ENCODE peak calls at places on chromosomes 2 and 18, in six cellular contexts. One of them, this sample, is unnamed.

GRCh38 chr2:238231251-238231793 is 8.5 kb downstream of the HES6 start:
- DNase-seq in NCI-H2081: no peak
- DNase-seq in stimulated activated naive CD4-positive, alpha-beta T cell: peak
- DNase-seq in activated naive CD4-positive, alpha-beta T cell treated with anti-CD3 and anti-CD28 coated beads for 36 hours: peak
- DNase-seq in nephron progenitor cell: peak
- DNase-seq in CD8-positive, alpha-beta T cell: peak
- DNase-seq in this sample: no peak

GRCh38 chr2:186713664-186714063 is 19.8 kb downstream of the FAM171B start:
- DNase-seq in nephron progenitor cell: no peak
- DNase-seq in CD8-positive, alpha-beta T cell: no peak
- DNase-seq in stimulated activated naive CD4-positive, alpha-beta T cell: no peak
- DNase-seq in activated naive CD4-positive, alpha-beta T cell treated with anti-CD3 and anti-CD28 coated beads for 36 hours: no peak
- DNase-seq in NCI-H2081: no peak
- DNase-seq in this sample: no peak

GRCh38 chr18:67845035-67845434 is 328.5 kb upstream of the DSEL start:
- DNase-seq in stimulated activated naive CD4-positive, alpha-beta T cell: no peak
- DNase-seq in activated naive CD4-positive, alpha-beta T cell treated with anti-CD3 and anti-CD28 coated beads for 36 hours: no peak
- DNase-seq in CD8-positive, alpha-beta T cell: no peak
- DNase-seq in nephron progenitor cell: no peak
- DNase-seq in NCI-H2081: no peak
- DNase-seq in this sample: no peak

GRCh38 chr2:37230581-37230980 is 815 bp downstream of the CEBPZ start:
- DNase-seq in NCI-H2081: no peak
- DNase-seq in CD8-positive, alpha-beta T cell: no peak
- DNase-seq in stimulated activated naive CD4-positive, alpha-beta T cell: no peak
- DNase-seq in activated naive CD4-positive, alpha-beta T cell treated with anti-CD3 and anti-CD28 coated beads for 36 hours: no peak
- DNase-seq in nephron progenitor cell: peak
- DNase-seq in this sample: no peak

GRCh38 chr2:166234112-166234846 is 106.5 kb upstream of the SCN1A start:
- DNase-seq in stimulated activated naive CD4-positive, alpha-beta T cell: no peak
- DNase-seq in nephron progenitor cell: no peak
- DNase-seq in NCI-H2081: no peak
- DNase-seq in CD8-positive, alpha-beta T cell: no peak
- DNase-seq in activated naive CD4-positive, alpha-beta T cell treated with anti-CD3 and anti-CD28 coated beads for 36 hours: no peak
- DNase-seq in this sample: no peak

GRCh38 chr2:190119948-190120347 is 57.4 kb upstream of the MSTN start:
- DNase-seq in nephron progenitor cell: no peak
- DNase-seq in NCI-H2081: no peak
- DNase-seq in activated naive CD4-positive, alpha-beta T cell treated with anti-CD3 and anti-CD28 coated beads for 36 hours: no peak
- DNase-seq in stimulated activated naive CD4-positive, alpha-beta T cell: no peak
- DNase-seq in CD8-positive, alpha-beta T cell: no peak
- DNase-seq in this sample: no peak

GRCh38 chr2:233360771-233361176 is 6.5 kb downstream of the DGKD start:
- DNase-seq in nephron progenitor cell: no peak
- DNase-seq in activated naive CD4-positive, alpha-beta T cell treated with anti-CD3 and anti-CD28 coated beads for 36 hours: no peak
- DNase-seq in NCI-H2081: no peak
- DNase-seq in CD8-positive, alpha-beta T cell: no peak
- DNase-seq in stimulated activated naive CD4-positive, alpha-beta T cell: no peak
- DNase-seq in this sample: no peak

GRCh38 chr18:10442551-10442971 is 11.9 kb upstream of the APCDD1 start:
- DNase-seq in stimulated activated naive CD4-positive, alpha-beta T cell: no peak
- DNase-seq in CD8-positive, alpha-beta T cell: no peak
- DNase-seq in NCI-H2081: no peak
- DNase-seq in activated naive CD4-positive, alpha-beta T cell treated with anti-CD3 and anti-CD28 coated beads for 36 hours: no peak
- DNase-seq in nephron progenitor cell: no peak
- DNase-seq in this sample: no peak

GRCh38 chr18:25284861-25285574 is 66.9 kb downstream of the ZNF521 start:
- DNase-seq in nephron progenitor cell: no peak
- DNase-seq in CD8-positive, alpha-beta T cell: no peak
- DNase-seq in activated naive CD4-positive, alpha-beta T cell treated with anti-CD3 and anti-CD28 coated beads for 36 hours: no peak
- DNase-seq in NCI-H2081: peak
- DNase-seq in stimulated activated naive CD4-positive, alpha-beta T cell: no peak
- DNase-seq in this sample: no peak

GRCh38 chr2:143906850-143907249 is 613.1 kb downstream of the ZEB2 start:
- DNase-seq in stimulated activated naive CD4-positive, alpha-beta T cell: no peak
- DNase-seq in NCI-H2081: no peak
- DNase-seq in nephron progenitor cell: no peak
- DNase-seq in CD8-positive, alpha-beta T cell: no peak
- DNase-seq in activated naive CD4-positive, alpha-beta T cell treated with anti-CD3 and anti-CD28 coated beads for 36 hours: no peak
- DNase-seq in this sample: no peak

GRCh38 chr2:48398285-48399135 is 131.4 kb upstream of the STON1 start:
- DNase-seq in NCI-H2081: no peak
- DNase-seq in CD8-positive, alpha-beta T cell: no peak
- DNase-seq in activated naive CD4-positive, alpha-beta T cell treated with anti-CD3 and anti-CD28 coated beads for 36 hours: no peak
- DNase-seq in nephron progenitor cell: no peak
- DNase-seq in stimulated activated naive CD4-positive, alpha-beta T cell: no peak
- DNase-seq in this sample: no peak

GRCh38 chr2:129061079-129061785 is 742.6 kb upstream of the HS6ST1 start:
- DNase-seq in activated naive CD4-positive, alpha-beta T cell treated with anti-CD3 and anti-CD28 coated beads for 36 hours: peak
- DNase-seq in CD8-positive, alpha-beta T cell: no peak
- DNase-seq in nephron progenitor cell: no peak
- DNase-seq in NCI-H2081: no peak
- DNase-seq in stimulated activated naive CD4-positive, alpha-beta T cell: no peak
- DNase-seq in this sample: no peak

GRCh38 chr2:137968477-137969417 is 4.5 kb downstream of the HNMT start:
- DNase-seq in NCI-H2081: no peak
- DNase-seq in activated naive CD4-positive, alpha-beta T cell treated with anti-CD3 and anti-CD28 coated beads for 36 hours: no peak
- DNase-seq in CD8-positive, alpha-beta T cell: no peak
- DNase-seq in nephron progenitor cell: no peak
- DNase-seq in stimulated activated naive CD4-positive, alpha-beta T cell: no peak
- DNase-seq in this sample: no peak

GRCh38 chr2:26333286-26333685 is 12.7 kb upstream of the SELENOI start:
- DNase-seq in CD8-positive, alpha-beta T cell: no peak
- DNase-seq in nephron progenitor cell: no peak
- DNase-seq in activated naive CD4-positive, alpha-beta T cell treated with anti-CD3 and anti-CD28 coated beads for 36 hours: no peak
- DNase-seq in NCI-H2081: no peak
- DNase-seq in stimulated activated naive CD4-positive, alpha-beta T cell: no peak
- DNase-seq in this sample: no peak

GRCh38 chr2:42770288-42771131 is 6.6 kb upstream of the OXER1 start:
- DNase-seq in CD8-positive, alpha-beta T cell: no peak
- DNase-seq in stimulated activated naive CD4-positive, alpha-beta T cell: no peak
- DNase-seq in nephron progenitor cell: peak
- DNase-seq in activated naive CD4-positive, alpha-beta T cell treated with anti-CD3 and anti-CD28 coated beads for 36 hours: peak
- DNase-seq in NCI-H2081: no peak
- DNase-seq in this sample: peak

GRCh38 chr2:29628882-29629281 is 292.5 kb downstream of the ALK start:
- DNase-seq in activated naive CD4-positive, alpha-beta T cell treated with anti-CD3 and anti-CD28 coated beads for 36 hours: no peak
- DNase-seq in nephron progenitor cell: no peak
- DNase-seq in stimulated activated naive CD4-positive, alpha-beta T cell: no peak
- DNase-seq in NCI-H2081: no peak
- DNase-seq in CD8-positive, alpha-beta T cell: no peak
- DNase-seq in this sample: no peak

GRCh38 chr2:38498039-38498438 is 104.7 kb downstream of the HNRNPLL start:
- DNase-seq in stimulated activated naive CD4-positive, alpha-beta T cell: no peak
- DNase-seq in CD8-positive, alpha-beta T cell: no peak
- DNase-seq in nephron progenitor cell: peak
- DNase-seq in NCI-H2081: no peak
- DNase-seq in activated naive CD4-positive, alpha-beta T cell treated with anti-CD3 and anti-CD28 coated beads for 36 hours: no peak
- DNase-seq in this sample: peak

GRCh38 chr2:9556121-9556869 is 665 bp upstream of the ADAM17 start:
- DNase-seq in stimulated activated naive CD4-positive, alpha-beta T cell: peak
- DNase-seq in CD8-positive, alpha-beta T cell: no peak
- DNase-seq in NCI-H2081: no peak
- DNase-seq in activated naive CD4-positive, alpha-beta T cell treated with anti-CD3 and anti-CD28 coated beads for 36 hours: peak
- DNase-seq in nephron progenitor cell: no peak
- DNase-seq in this sample: peak

GRCh38 chr18:74291771-74292540 is at the start of gene CYB5A:
- DNase-seq in nephron progenitor cell: peak
- DNase-seq in stimulated activated naive CD4-positive, alpha-beta T cell: peak
- DNase-seq in NCI-H2081: peak
- DNase-seq in CD8-positive, alpha-beta T cell: peak
- DNase-seq in activated naive CD4-positive, alpha-beta T cell treated with anti-CD3 and anti-CD28 coated beads for 36 hours: peak
- DNase-seq in this sample: no peak

GRCh38 chr2:105749583-105750399 is 5.1 kb downstream of the NCK2 start:
- DNase-seq in stimulated activated naive CD4-positive, alpha-beta T cell: no peak
- DNase-seq in nephron progenitor cell: no peak
- DNase-seq in CD8-positive, alpha-beta T cell: no peak
- DNase-seq in NCI-H2081: no peak
- DNase-seq in activated naive CD4-positive, alpha-beta T cell treated with anti-CD3 and anti-CD28 coated beads for 36 hours: peak
- DNase-seq in this sample: no peak

GRCh38 chr2:183185534-183185933 is 61.3 kb downstream of the NUP35 start:
- DNase-seq in CD8-positive, alpha-beta T cell: no peak
- DNase-seq in NCI-H2081: no peak
- DNase-seq in stimulated activated naive CD4-positive, alpha-beta T cell: no peak
- DNase-seq in activated naive CD4-positive, alpha-beta T cell treated with anti-CD3 and anti-CD28 coated beads for 36 hours: no peak
- DNase-seq in nephron progenitor cell: no peak
- DNase-seq in this sample: no peak

GRCh38 chr2:147331790-147332419 is 512.9 kb upstream of the ACVR2A start:
- DNase-seq in stimulated activated naive CD4-positive, alpha-beta T cell: no peak
- DNase-seq in nephron progenitor cell: peak
- DNase-seq in CD8-positive, alpha-beta T cell: peak
- DNase-seq in NCI-H2081: peak
- DNase-seq in activated naive CD4-positive, alpha-beta T cell treated with anti-CD3 and anti-CD28 coated beads for 36 hours: peak
- DNase-seq in this sample: peak

GRCh38 chr2:85684806-85685205 is 9.4 kb upstream of the GNLY start:
- DNase-seq in activated naive CD4-positive, alpha-beta T cell treated with anti-CD3 and anti-CD28 coated beads for 36 hours: no peak
- DNase-seq in NCI-H2081: peak
- DNase-seq in CD8-positive, alpha-beta T cell: no peak
- DNase-seq in nephron progenitor cell: no peak
- DNase-seq in stimulated activated naive CD4-positive, alpha-beta T cell: no peak
- DNase-seq in this sample: no peak

GRCh38 chr18:3665187-3665586 is 215.2 kb downstream of the TGIF1 start:
- DNase-seq in NCI-H2081: no peak
- DNase-seq in nephron progenitor cell: no peak
- DNase-seq in CD8-positive, alpha-beta T cell: no peak
- DNase-seq in stimulated activated naive CD4-positive, alpha-beta T cell: no peak
- DNase-seq in activated naive CD4-positive, alpha-beta T cell treated with anti-CD3 and anti-CD28 coated beads for 36 hours: no peak
- DNase-seq in this sample: no peak

GRCh38 chr2:224156436-224156835 is 117.3 kb upstream of the SERPINE2 start:
- DNase-seq in stimulated activated naive CD4-positive, alpha-beta T cell: no peak
- DNase-seq in CD8-positive, alpha-beta T cell: no peak
- DNase-seq in activated naive CD4-positive, alpha-beta T cell treated with anti-CD3 and anti-CD28 coated beads for 36 hours: no peak
- DNase-seq in NCI-H2081: no peak
- DNase-seq in nephron progenitor cell: no peak
- DNase-seq in this sample: no peak

This sample was measured in OCI-LY7.